ENCODE peak calls at places on chromosomes 11 and 22, in six cellular contexts. One of them, this sample, is unnamed.

GRCh38 chr11:106632283-106632682 is 386.0 kb downstream of the GUCY1A2 start:
- DNase-seq in transverse colon: no peak
- DNase-seq in activated T-helper 1 cell treated with anti-CD3 and anti-CD28 coated beads, Interleukin-2, amount 50 U/mL, for 16 hours: no peak
- DNase-seq in fibroblast of pulmonary artery: no peak
- DNase-seq in RWPE1: no peak
- DNase-seq in left cardiac atrium: no peak
- DNase-seq in this sample: no peak

GRCh38 chr11:85029964-85030363 is 597.2 kb downstream of the DLG2 start:
- DNase-seq in left cardiac atrium: no peak
- DNase-seq in transverse colon: no peak
- DNase-seq in fibroblast of pulmonary artery: no peak
- DNase-seq in activated T-helper 1 cell treated with anti-CD3 and anti-CD28 coated beads, Interleukin-2, amount 50 U/mL, for 16 hours: no peak
- DNase-seq in RWPE1: peak; percentile 1
- DNase-seq in this sample: no peak

GRCh38 chr11:33177676-33178336 is 16.5 kb upstream of the CSTF3 start:
- DNase-seq in activated T-helper 1 cell treated with anti-CD3 and anti-CD28 coated beads, Interleukin-2, amount 50 U/mL, for 16 hours: no peak
- DNase-seq in fibroblast of pulmonary artery: peak; percentile 63
- DNase-seq in left cardiac atrium: no peak
- DNase-seq in RWPE1: no peak
- DNase-seq in transverse colon: no peak
- DNase-seq in this sample: no peak

GRCh38 chr11:65945430-65945911 is at the start of gene TSGA10IP:
- DNase-seq in RWPE1: no peak
- DNase-seq in activated T-helper 1 cell treated with anti-CD3 and anti-CD28 coated beads, Interleukin-2, amount 50 U/mL, for 16 hours: no peak
- DNase-seq in left cardiac atrium: no peak
- DNase-seq in fibroblast of pulmonary artery: no peak
- DNase-seq in transverse colon: no peak
- DNase-seq in this sample: no peak

GRCh38 chr22:41810022-41810421 is 9.5 kb downstream of the CCDC134 start:
- DNase-seq in fibroblast of pulmonary artery: no peak
- DNase-seq in RWPE1: no peak
- DNase-seq in activated T-helper 1 cell treated with anti-CD3 and anti-CD28 coated beads, Interleukin-2, amount 50 U/mL, for 16 hours: no peak
- DNase-seq in transverse colon: no peak
- DNase-seq in left cardiac atrium: no peak
- DNase-seq in this sample: no peak

GRCh38 chr11:77173494-77173893 is 45.4 kb downstream of the MYO7A start:
- DNase-seq in activated T-helper 1 cell treated with anti-CD3 and anti-CD28 coated beads, Interleukin-2, amount 50 U/mL, for 16 hours: no peak
- DNase-seq in transverse colon: no peak
- DNase-seq in RWPE1: no peak
- DNase-seq in left cardiac atrium: peak; percentile 20
- DNase-seq in fibroblast of pulmonary artery: no peak
- DNase-seq in this sample: peak; percentile 33

GRCh38 chr11:95147364-95147905 is 57.8 kb downstream of the ENDOD1 start:
- DNase-seq in fibroblast of pulmonary artery: peak; percentile 96
- DNase-seq in RWPE1: peak; percentile 85
- DNase-seq in activated T-helper 1 cell treated with anti-CD3 and anti-CD28 coated beads, Interleukin-2, amount 50 U/mL, for 16 hours: no peak
- DNase-seq in transverse colon: no peak
- DNase-seq in left cardiac atrium: peak; percentile 38
- DNase-seq in this sample: no peak

GRCh38 chr11:103806130-103806900 is 230.1 kb upstream of the DDI1 start:
- DNase-seq in left cardiac atrium: no peak
- DNase-seq in transverse colon: no peak
- DNase-seq in RWPE1: no peak
- DNase-seq in fibroblast of pulmonary artery: peak; percentile 92
- DNase-seq in activated T-helper 1 cell treated with anti-CD3 and anti-CD28 coated beads, Interleukin-2, amount 50 U/mL, for 16 hours: no peak
- DNase-seq in this sample: no peak

GRCh38 chr11:45800261-45800660 is 4.7 kb upstream of the SLC35C1 start:
- DNase-seq in transverse colon: no peak
- DNase-seq in fibroblast of pulmonary artery: no peak
- DNase-seq in activated T-helper 1 cell treated with anti-CD3 and anti-CD28 coated beads, Interleukin-2, amount 50 U/mL, for 16 hours: no peak
- DNase-seq in RWPE1: no peak
- DNase-seq in left cardiac atrium: no peak
- DNase-seq in this sample: no peak

GRCh38 chr11:83011333-83012167 is 60.1 kb downstream of the RAB30 start:
- DNase-seq in transverse colon: no peak
- DNase-seq in fibroblast of pulmonary artery: peak; percentile 22
- DNase-seq in activated T-helper 1 cell treated with anti-CD3 and anti-CD28 coated beads, Interleukin-2, amount 50 U/mL, for 16 hours: no peak
- DNase-seq in left cardiac atrium: no peak
- DNase-seq in RWPE1: no peak
- DNase-seq in this sample: peak; percentile 23

GRCh38 chr11:4658629-4659453 is 15.1 kb downstream of the OR51E1 start:
- DNase-seq in fibroblast of pulmonary artery: no peak
- DNase-seq in activated T-helper 1 cell treated with anti-CD3 and anti-CD28 coated beads, Interleukin-2, amount 50 U/mL, for 16 hours: no peak
- DNase-seq in transverse colon: no peak
- DNase-seq in RWPE1: no peak
- DNase-seq in left cardiac atrium: no peak
- DNase-seq in this sample: no peak

GRCh38 chr11:80668039-80668438 is 1227.2 kb upstream of the TENM4 start:
- DNase-seq in fibroblast of pulmonary artery: no peak
- DNase-seq in activated T-helper 1 cell treated with anti-CD3 and anti-CD28 coated beads, Interleukin-2, amount 50 U/mL, for 16 hours: no peak
- DNase-seq in RWPE1: no peak
- DNase-seq in transverse colon: no peak
- DNase-seq in left cardiac atrium: no peak
- DNase-seq in this sample: no peak

GRCh38 chr11:115535781-115536180 is 31.6 kb upstream of the CADM1 start:
- DNase-seq in fibroblast of pulmonary artery: no peak
- DNase-seq in left cardiac atrium: no peak
- DNase-seq in transverse colon: no peak
- DNase-seq in RWPE1: no peak
- DNase-seq in activated T-helper 1 cell treated with anti-CD3 and anti-CD28 coated beads, Interleukin-2, amount 50 U/mL, for 16 hours: no peak
- DNase-seq in this sample: no peak

GRCh38 chr11:104134760-104135159 is 29.2 kb downstream of the PDGFD start:
- DNase-seq in fibroblast of pulmonary artery: peak; percentile 51
- DNase-seq in transverse colon: no peak
- DNase-seq in activated T-helper 1 cell treated with anti-CD3 and anti-CD28 coated beads, Interleukin-2, amount 50 U/mL, for 16 hours: no peak
- DNase-seq in left cardiac atrium: no peak
- DNase-seq in RWPE1: no peak
- DNase-seq in this sample: no peak

GRCh38 chr11:129225190-129225589 is 33.1 kb upstream of the ARHGAP32 start:
- DNase-seq in left cardiac atrium: no peak
- DNase-seq in RWPE1: no peak
- DNase-seq in fibroblast of pulmonary artery: peak; percentile 80
- DNase-seq in transverse colon: no peak
- DNase-seq in activated T-helper 1 cell treated with anti-CD3 and anti-CD28 coated beads, Interleukin-2, amount 50 U/mL, for 16 hours: no peak
- DNase-seq in this sample: no peak

GRCh38 chr11:2991477-2992233 is 474 bp downstream of the NAP1L4 start:
- DNase-seq in activated T-helper 1 cell treated with anti-CD3 and anti-CD28 coated beads, Interleukin-2, amount 50 U/mL, for 16 hours: no peak
- DNase-seq in fibroblast of pulmonary artery: peak; percentile 56
- DNase-seq in RWPE1: peak; percentile 18
- DNase-seq in transverse colon: no peak
- DNase-seq in left cardiac atrium: no peak
- DNase-seq in this sample: peak; percentile 64

GRCh38 chr11:69337211-69337721 is 43.3 kb downstream of the MYEOV start:
- DNase-seq in activated T-helper 1 cell treated with anti-CD3 and anti-CD28 coated beads, Interleukin-2, amount 50 U/mL, for 16 hours: no peak
- DNase-seq in left cardiac atrium: no peak
- DNase-seq in RWPE1: no peak
- DNase-seq in transverse colon: peak; percentile 70
- DNase-seq in fibroblast of pulmonary artery: no peak
- DNase-seq in this sample: peak; percentile 72

GRCh38 chr22:30921108-30921507 is 47.5 kb downstream of the MORC2 start:
- DNase-seq in transverse colon: no peak
- DNase-seq in activated T-helper 1 cell treated with anti-CD3 and anti-CD28 coated beads, Interleukin-2, amount 50 U/mL, for 16 hours: no peak
- DNase-seq in left cardiac atrium: no peak
- DNase-seq in fibroblast of pulmonary artery: no peak
- DNase-seq in RWPE1: peak; percentile 9
- DNase-seq in this sample: no peak

GRCh38 chr11:73521621-73522020 is 76.3 kb downstream of the FAM168A start:
- DNase-seq in transverse colon: no peak
- DNase-seq in activated T-helper 1 cell treated with anti-CD3 and anti-CD28 coated beads, Interleukin-2, amount 50 U/mL, for 16 hours: no peak
- DNase-seq in RWPE1: no peak
- DNase-seq in left cardiac atrium: no peak
- DNase-seq in fibroblast of pulmonary artery: peak; percentile 34
- DNase-seq in this sample: no peak

GRCh38 chr11:13043912-13044628 is 35.0 kb downstream of the RASSF10 start:
- DNase-seq in fibroblast of pulmonary artery: no peak
- DNase-seq in transverse colon: no peak
- DNase-seq in activated T-helper 1 cell treated with anti-CD3 and anti-CD28 coated beads, Interleukin-2, amount 50 U/mL, for 16 hours: no peak
- DNase-seq in left cardiac atrium: no peak
- DNase-seq in RWPE1: no peak
- DNase-seq in this sample: no peak

GRCh38 chr11:75536786-75537629 is 11.3 kb upstream of the GDPD5 start:
- DNase-seq in transverse colon: no peak
- DNase-seq in activated T-helper 1 cell treated with anti-CD3 and anti-CD28 coated beads, Interleukin-2, amount 50 U/mL, for 16 hours: no peak
- DNase-seq in fibroblast of pulmonary artery: no peak
- DNase-seq in RWPE1: peak; percentile 36
- DNase-seq in left cardiac atrium: no peak
- DNase-seq in this sample: no peak

GRCh38 chr11:117514256-117514655 is 186.6 kb downstream of the CEP164 start:
- DNase-seq in RWPE1: no peak
- DNase-seq in left cardiac atrium: no peak
- DNase-seq in activated T-helper 1 cell treated with anti-CD3 and anti-CD28 coated beads, Interleukin-2, amount 50 U/mL, for 16 hours: no peak
- DNase-seq in fibroblast of pulmonary artery: no peak
- DNase-seq in transverse colon: no peak
- DNase-seq in this sample: no peak

This sample was measured in pancreas.